ENCODE peak calls at places on chromosomes 2 and 18, in five cellular contexts. X is CD4-positive, alpha-beta memory T cell; Y is body of pancreas; M is A549; L is OCI-LY7. N is an unnamed sample.
A peak's percentile ranks its signal among the peaks of the same experiment; 100 is the strongest.

GRCh38 chr2:201084863-201085262 is 13.1 kb downstream of the NDUFB3 start:
- DNase-seq in X (no peak), Y (no peak), M (no peak), L (no peak), N (no peak)

GRCh38 chr2:55163258-55163657 is 68.8 kb downstream of the CLHC1 start:
- DNase-seq in X (no peak), Y (no peak), M (no peak), L (no peak), N (no peak)

GRCh38 chr2:196970089-196970488 is 43.6 kb upstream of the PGAP1 start:
- DNase-seq in X (no peak), Y (no peak), M (no peak), L (no peak), N (no peak)

GRCh38 chr2:144659731-144660275 is 139.9 kb upstream of the ZEB2 start:
- DNase-seq in X (peak; percentile 45), Y (peak; percentile 12), M (peak; percentile 56), L (no peak), N (no peak)

GRCh38 chr18:40904295-40904694 is 1050.7 kb upstream of the PIK3C3 start:
- DNase-seq in X (no peak), Y (no peak), M (no peak), L (no peak), N (no peak)

GRCh38 chr18:57918601-57919000 is 115.5 kb upstream of the ATP8B1 start:
- DNase-seq in X (no peak), Y (no peak), M (no peak), L (no peak), N (no peak)

GRCh38 chr2:106812377-106812776 is 73.6 kb downstream of the ST6GAL2 start:
- DNase-seq in X (no peak), Y (no peak), M (no peak), L (no peak), N (no peak)

GRCh38 chr2:102045697-102046096 is 53.9 kb downstream of the IL1R2 start:
- DNase-seq in X (no peak), Y (no peak), M (no peak), L (no peak), N (no peak)

GRCh38 chr2:126658910-126659613 is 3.1 kb downstream of the GYPC start:
- DNase-seq in X (peak; percentile 49), Y (peak; percentile 35), M (no peak), L (peak; percentile 78), N (no peak)

GRCh38 chr2:235024951-235025773 is 73.3 kb downstream of the SH3BP4 start:
- DNase-seq in X (no peak), Y (no peak), M (no peak), L (no peak), N (peak; percentile 76)

GRCh38 chr2:239433777-239434396 is 33.1 kb upstream of the HDAC4 start:
- DNase-seq in X (no peak), Y (no peak), M (peak; percentile 13), L (no peak), N (no peak)

GRCh38 chr2:75577280-75577679 is 16.5 kb upstream of the EVA1A start:
- DNase-seq in X (no peak), Y (no peak), M (no peak), L (no peak), N (no peak)

GRCh38 chr18:7021994-7022840 is 95.4 kb downstream of the LAMA1 start:
- DNase-seq in X (no peak), Y (peak; percentile 86), M (peak; percentile 73), L (peak; percentile 26), N (no peak)

GRCh38 chr2:121558329-121558728 is 27.6 kb downstream of the RNU4ATAC start:
- DNase-seq in X (no peak), Y (no peak), M (no peak), L (peak; percentile 51), N (no peak)

GRCh38 chr2:61537590-61538178 is 472 bp downstream of the XPO1 start:
- DNase-seq in X (no peak), Y (no peak), M (no peak), L (no peak), N (no peak)

GRCh38 chr2:27191107-27191829 is 20.6 kb upstream of the ATRAID start:
- DNase-seq in X (peak; percentile 44), Y (no peak), M (peak; percentile 74), L (peak; percentile 89), N (no peak)

GRCh38 chr2:179646862-179647261 is 214.6 kb downstream of the ZNF385B start:
- DNase-seq in X (no peak), Y (no peak), M (no peak), L (no peak), N (no peak)

GRCh38 chr2:218079943-218080913 is 11.2 kb downstream of the RUFY4 start:
- DNase-seq in X (no peak), Y (no peak), M (no peak), L (no peak), N (no peak)

GRCh38 chr2:215369191-215369760 is 57.4 kb downstream of the ATIC start:
- DNase-seq in X (no peak), Y (no peak), M (no peak), L (no peak), N (no peak)

GRCh38 chr18:74284501-74285004 is 7.2 kb downstream of the CYB5A start:
- DNase-seq in X (no peak), Y (no peak), M (no peak), L (no peak), N (no peak)
- H3K4me3 ChIP-seq in X (no peak overlapping the region), Y (no peak overlapping the region), M (no peak overlapping the region), L (no peak overlapping the region), N (peak overlapping the region; percentile 44)

GRCh38 chr2:120245520-120245835 is 7.2 kb upstream of the RALB start:
- DNase-seq in X (no peak), Y (peak; percentile 68), M (peak; percentile 48), L (no peak), N (no peak)

GRCh38 chr2:120247851-120248250 is 4.8 kb upstream of the RALB start:
- DNase-seq in X (no peak), Y (no peak), M (no peak), L (no peak), N (no peak)

GRCh38 chr2:120244656-120245519 is 7.8 kb upstream of the RALB start:
- DNase-seq in X (no peak), Y (no peak), M (no peak), L (no peak), N (no peak)

GRCh38 chr2:120246546-120247300 is 5.9 kb upstream of the RALB start:
- DNase-seq in X (no peak), Y (no peak), M (no peak), L (no peak), N (no peak)

DNA sequence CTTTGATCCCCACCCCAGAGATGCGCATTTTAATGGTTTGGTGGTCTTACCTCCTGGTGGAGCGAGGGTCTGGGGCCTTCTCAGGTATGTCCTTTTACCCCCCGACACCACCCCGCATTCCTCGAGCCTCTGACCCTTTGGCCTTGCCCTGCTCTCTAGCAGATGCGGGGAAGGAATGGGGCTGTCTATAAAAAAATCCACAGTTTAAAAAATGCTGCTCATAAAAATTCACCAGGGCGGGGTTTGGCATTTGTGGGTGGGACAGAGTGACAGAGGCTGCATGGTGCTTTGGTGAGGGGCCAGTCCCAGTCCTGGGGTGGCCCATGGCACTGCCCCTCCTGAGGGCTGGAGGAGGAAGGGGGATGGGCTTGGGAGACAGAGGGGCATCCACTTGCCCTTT is 6.7 kb upstream of the RALB start:
- DNase-seq in X (no peak), Y (peak; percentile 35), M (no peak), L (no peak), N (no peak)
- H3K27ac ChIP-seq in X (no peak overlapping the region), Y (no peak overlapping the region), M (peak overlapping the region; percentile 51), L (no peak overlapping the region), N (no peak overlapping the region)

DNA sequence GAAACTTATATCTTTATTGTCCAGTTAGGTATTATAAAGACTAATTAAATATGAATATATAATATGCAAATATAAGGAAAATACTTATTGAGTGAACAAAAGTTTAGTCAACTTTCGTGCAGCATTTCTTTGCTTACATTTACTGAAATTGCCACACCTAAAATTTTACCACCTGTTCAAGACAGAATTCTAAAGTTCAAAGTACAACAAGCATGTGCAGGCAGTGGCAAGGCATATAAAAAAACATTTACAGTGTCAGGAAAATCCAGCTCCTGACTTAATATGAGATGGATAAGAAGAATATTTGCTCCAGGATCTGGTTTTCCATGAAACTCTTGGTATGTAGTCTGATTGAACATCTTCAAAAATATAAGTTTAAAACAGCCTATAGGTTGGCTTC is 4.8 kb downstream of the ITPRID2 start:
- DNase-seq in X (no peak), Y (no peak), M (no peak), L (no peak), N (no peak)
- H3K4me3 ChIP-seq in X (no peak overlapping the region), Y (no peak overlapping the region), M (no peak overlapping the region), L (no peak overlapping the region), N (no peak overlapping the region)

GRCh38 chr2:45826889-45827635 is 175.6 kb downstream of the PRKCE start:
- DNase-seq in X (no peak), Y (peak; percentile 24), M (no peak), L (no peak), N (no peak)
- H3K27ac ChIP-seq in X (no peak overlapping the region), Y (no peak overlapping the region), M (no peak overlapping the region), L (no peak overlapping the region), N (no peak overlapping the region)

GRCh38 chr2:42585779-42586178 is 17.3 kb downstream of the MTA3 start:
- DNase-seq in X (no peak), Y (no peak), M (no peak), L (no peak), N (no peak)

GRCh38 chr2:42588158-42588557 is 19.7 kb downstream of the MTA3 start:
- DNase-seq in X (no peak), Y (no peak), M (no peak), L (no peak), N (no peak)

GRCh38 chr2:42593282-42593681 is 24.9 kb downstream of the MTA3 start:
- DNase-seq in X (no peak), Y (no peak), M (no peak), L (no peak), N (no peak)

DNA sequence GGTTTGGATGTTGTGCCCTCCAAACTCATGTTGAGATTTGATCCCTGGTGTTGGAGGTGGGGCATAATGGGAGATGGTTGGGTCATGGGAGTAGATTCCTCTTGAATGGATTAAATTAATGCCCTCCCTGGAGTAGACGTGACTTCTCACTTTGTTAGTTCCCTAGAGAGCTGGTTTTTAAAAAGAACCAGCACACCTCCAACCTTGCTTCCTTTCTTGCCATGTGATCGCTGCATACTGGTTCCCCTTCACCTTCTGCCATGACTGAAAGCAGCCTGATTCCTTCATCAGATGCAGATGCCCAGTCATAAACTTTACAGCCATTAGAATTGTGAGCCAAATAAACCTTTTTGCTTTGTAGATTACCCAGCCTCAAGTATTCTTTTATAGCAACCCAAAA is 21.7 kb downstream of the MTA3 start:
- DNase-seq in X (no peak), Y (no peak), M (no peak), L (no peak), N (no peak)
- H3K4me3 ChIP-seq in X (no peak overlapping the region), Y (no peak overlapping the region), M (no peak overlapping the region), L (no peak overlapping the region), N (no peak overlapping the region)

GRCh38 chr18:65082907-65083306 is 667.9 kb upstream of the CDH7 start:
- DNase-seq in X (no peak), Y (no peak), M (no peak), L (no peak), N (no peak)

GRCh38 chr18:65081786-65082185 is 669.0 kb upstream of the CDH7 start:
- DNase-seq in X (no peak), Y (no peak), M (no peak), L (no peak), N (no peak)
- H3K27ac ChIP-seq in X (no peak overlapping the region), Y (no peak overlapping the region), M (no peak overlapping the region), L (no peak overlapping the region), N (no peak overlapping the region)